ENCODE peak calls at places on chromosomes 5 and 9, in seven cellular contexts. W is naive thymus-derived CD4-positive, alpha-beta T cell; S is substantia nigra; Q is mesenchymal stem cell; L is astrocyte of the spinal cord; V is stimulated activated CD4-positive, alpha-beta T cell treated with anti-CD3 and anti-CD28 coated beads, Interleukin-12 subunit alpha, Interleukin-12 subunit beta, amount 100 ng/mL, for 4 hours; P is CD4-positive, alpha-beta memory T cell. N is an unnamed sample.

GRCh38 chr9:129987047-129987446 is 55.9 kb downstream of the FNBP1 start:
- DNase-seq in W (no peak), S (no peak), Q (no peak), L (no peak), V (no peak), P (no peak), N (no peak)

GRCh38 chr5:67315082-67315801 is 118.6 kb upstream of the CD180 start:
- DNase-seq in W (no peak), S (peak), Q (peak), L (peak), V (no peak), P (no peak), N (no peak)

GRCh38 chr5:124705577-124705976 is 40.9 kb downstream of the ZNF608 start:
- DNase-seq in W (no peak), S (no peak), Q (no peak), L (no peak), V (no peak), P (no peak), N (no peak)

GRCh38 chr5:106113922-106114321 is 1556.8 kb downstream of the EFNA5 start:
- DNase-seq in W (no peak), S (no peak), Q (no peak), L (no peak), V (no peak), P (no peak), N (no peak)

GRCh38 chr5:66933066-66933465 is 263.5 kb downstream of the CD180 start:
- DNase-seq in W (no peak), S (no peak), Q (no peak), L (peak), V (no peak), P (no peak), N (no peak)

GRCh38 chr9:106622148-106622547 is 240.8 kb upstream of the ZNF462 start:
- DNase-seq in W (no peak), S (no peak), Q (no peak), L (peak), V (no peak), P (no peak), N (no peak)

GRCh38 chr9:27655454-27655853 is 82.2 kb upstream of the C9orf72 start:
- DNase-seq in W (no peak), S (no peak), Q (no peak), L (no peak), V (no peak), P (no peak), N (no peak)

GRCh38 chr9:22084336-22085035 is 75.4 kb upstream of the CDKN2B start:
- DNase-seq in W (no peak), S (no peak), Q (peak), L (peak), V (no peak), P (no peak), N (no peak)

GRCh38 chr5:81165493-81166119 is 67.5 kb upstream of the CKMT2 start:
- DNase-seq in W (peak), S (peak), Q (peak), L (peak), V (peak), P (peak), N (no peak)

GRCh38 chr5:91140657-91141056 is 242.5 kb downstream of the ARRDC3 start:
- DNase-seq in W (no peak), S (no peak), Q (no peak), L (no peak), V (no peak), P (no peak), N (no peak)

GRCh38 chr9:3032898-3033297 is 189.0 kb upstream of the PUM3 start:
- DNase-seq in W (no peak), S (no peak), Q (no peak), L (no peak), V (no peak), P (no peak), N (no peak)

GRCh38 chr5:115770466-115770865 is 46.0 kb downstream of the CDO1 start:
- DNase-seq in W (no peak), S (no peak), Q (no peak), L (no peak), V (no peak), P (no peak), N (no peak)

GRCh38 chr5:169778622-169779596 is 141.8 kb downstream of the DOCK2 start:
- DNase-seq in W (no peak), S (no peak), Q (no peak), L (no peak), V (no peak), P (no peak), N (no peak)

GRCh38 chr5:142181096-142181495 is 72.5 kb downstream of the NDFIP1 start:
- DNase-seq in W (no peak), S (no peak), Q (no peak), L (no peak), V (no peak), P (no peak), N (no peak)

GRCh38 chr9:116589392-116590354 is 97.4 kb upstream of the TRIM32 start:
- DNase-seq in W (no peak), S (no peak), Q (peak), L (peak), V (no peak), P (no peak), N (no peak)

GRCh38 chr9:17088566-17088965 is 46.3 kb upstream of the CNTLN start:
- DNase-seq in W (no peak), S (no peak), Q (no peak), L (no peak), V (no peak), P (no peak), N (no peak)

N was measured in right atrium auricular region.